ENCODE peak calls at places on chromosomes 4 and X, in four cellular contexts. G is progenitor cell of endocrine pancreas, B is omental fat pad, W is A673. N is an unnamed sample.

GRCh38 chr4:107993969-107994368 is 4.3 kb downstream of the HADH start:
- DNase-seq in G (no peak), B (no peak), W (no peak), N (no peak)

GRCh38 chr4:26858947-26859401 is 1.7 kb upstream of the STIM2 start:
- DNase-seq in G (no peak), B (no peak), W (no peak), N (no peak)

GRCh38 chr4:87896020-87896621 is 63.4 kb downstream of the MEPE start:
- DNase-seq in G (no peak), B (no peak), W (peak), N (no peak)

GRCh38 chrX:108186811-108187210 is 95.2 kb downstream of the ATG4A start:
- DNase-seq in G (no peak), B (no peak), W (no peak), N (no peak)

GRCh38 chr4:151319490-151319889 is 5.9 kb downstream of the SH3D19 start:
- DNase-seq in G (no peak), B (no peak), W (no peak), N (no peak)

GRCh38 chr4:77921701-77922100 is 59.1 kb downstream of the MRPL1 start:
- DNase-seq in G (no peak), B (no peak), W (peak), N (no peak)

GRCh38 chr4:78650106-78651021 is 98.8 kb downstream of the ANXA3 start:
- DNase-seq in G (no peak), B (no peak), W (no peak), N (no peak)

GRCh38 chr4:181046809-181047208 is 1196.4 kb upstream of the TENM3 start:
- DNase-seq in G (no peak), B (no peak), W (no peak), N (no peak)

GRCh38 chrX:135984220-135984619 is 1.0 kb upstream of the SLC9A6 start:
- DNase-seq in G (no peak), B (no peak), W (no peak), N (no peak)

GRCh38 chr4:133484287-133484686 is 335.2 kb downstream of the PCDH10 start:
- DNase-seq in G (no peak), B (no peak), W (no peak), N (no peak)

GRCh38 chr4:133483600-133484246 is 334.6 kb downstream of the PCDH10 start:
- DNase-seq in G (no peak), B (no peak), W (peak), N (no peak)
- TF ChIP-seq CTCF in G (peak), B (no peak), W (peak), N (no peak)

GRCh38 chrX:137387646-137388045 is 178.3 kb upstream of the ZIC3 start:
- DNase-seq in G (no peak), B (no peak), W (no peak), N (no peak)
- TF ChIP-seq CTCF in G (no peak), B (no peak), W (no peak), N (no peak)

DNA sequence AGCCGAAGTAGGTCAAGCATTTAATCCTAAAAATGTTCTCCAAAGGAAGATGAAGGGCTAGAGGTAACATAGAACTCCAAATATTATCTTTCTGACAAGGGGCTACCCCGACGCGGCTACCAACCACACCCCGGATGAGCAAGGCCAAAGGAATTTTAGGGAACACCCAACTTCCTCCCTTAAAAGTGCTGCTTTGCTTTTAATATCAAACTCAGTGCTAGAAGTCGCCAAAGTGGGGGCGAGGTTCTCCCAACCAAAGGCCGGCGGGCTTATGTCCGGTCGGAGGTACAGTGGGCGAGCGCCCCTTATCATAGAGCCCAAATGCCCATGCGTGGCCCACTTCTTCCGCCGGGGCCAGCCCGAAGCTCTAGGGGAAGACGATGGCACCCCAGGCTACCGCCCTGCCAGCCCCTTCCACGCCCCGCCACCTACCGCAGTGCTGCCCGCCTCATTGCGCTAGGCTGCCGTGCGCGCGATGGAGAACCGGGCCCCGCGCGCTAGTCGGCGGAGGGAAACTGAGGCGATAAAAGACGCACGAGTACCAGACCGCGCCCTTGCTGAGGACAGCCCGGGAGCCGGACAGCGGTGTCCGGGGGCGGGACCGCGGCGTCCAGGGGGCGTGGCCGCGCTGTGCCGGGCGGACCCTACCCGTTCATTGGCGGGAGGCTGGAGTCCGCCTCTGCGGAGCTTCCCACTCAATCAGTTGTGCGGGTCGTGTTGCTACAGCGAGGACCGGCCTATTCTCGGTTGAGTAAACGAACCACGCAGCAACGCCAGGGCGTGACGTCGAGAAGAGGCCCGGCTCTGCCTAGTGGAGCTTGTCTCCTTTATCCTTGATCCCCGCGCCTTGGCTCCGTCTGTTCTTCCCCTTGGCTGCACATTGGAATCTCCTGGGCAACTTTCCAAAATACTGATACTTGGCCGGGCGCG is at the start of gene ACOT9:
- DNase-seq in G (peak), B (peak), W (peak), N (peak)
- TF ChIP-seq CTCF in G (no peak), B (no peak), W (no peak), N (no peak)

DNA sequence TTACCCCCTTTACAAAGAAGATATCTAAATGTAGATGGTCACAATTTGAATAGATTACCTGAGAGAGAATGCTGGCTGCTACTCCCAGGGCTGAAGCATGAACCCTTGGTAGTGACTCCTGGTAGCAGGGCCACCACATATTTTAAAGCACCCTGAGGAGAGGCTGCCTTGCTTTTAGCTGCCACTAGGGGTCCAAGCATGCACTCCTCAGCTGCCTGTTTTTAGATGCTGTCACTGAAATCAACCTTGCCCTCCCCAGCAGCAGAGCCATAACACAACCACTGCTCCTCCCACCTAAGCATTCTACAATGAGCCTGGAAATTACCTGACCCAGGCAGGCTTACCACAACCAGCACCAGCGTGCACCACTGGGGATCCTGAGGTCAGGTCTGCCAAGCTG is 850.9 kb downstream of the FAM133A start:
- DNase-seq in G (no peak), B (no peak), W (no peak), N (no peak)
- TF ChIP-seq CTCF in G (no peak), B (no peak), W (peak), N (no peak)

DNA sequence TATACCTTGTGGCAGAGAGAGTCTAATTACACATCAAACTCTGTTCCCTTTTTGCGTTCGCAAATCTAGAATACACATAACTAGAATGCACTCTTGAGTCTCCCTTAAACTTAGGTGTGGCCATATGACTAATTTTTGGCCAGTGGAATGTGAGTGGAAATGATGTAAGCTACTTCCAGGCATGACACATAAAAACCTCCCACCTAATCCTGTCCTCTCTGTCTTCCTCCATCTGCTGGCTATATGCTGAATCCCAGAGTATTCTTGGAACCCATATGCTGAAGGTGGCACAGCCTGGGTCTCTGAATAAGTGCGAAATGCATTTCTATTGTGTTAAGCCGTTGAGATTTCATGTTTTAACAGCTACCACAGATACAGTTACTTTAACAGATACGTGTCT is 269.9 kb upstream of the NRK start:
- DNase-seq in G (no peak), B (no peak), W (no peak), N (no peak)
- TF ChIP-seq CTCF in G (no peak), B (no peak), W (no peak), N (no peak)

DNA sequence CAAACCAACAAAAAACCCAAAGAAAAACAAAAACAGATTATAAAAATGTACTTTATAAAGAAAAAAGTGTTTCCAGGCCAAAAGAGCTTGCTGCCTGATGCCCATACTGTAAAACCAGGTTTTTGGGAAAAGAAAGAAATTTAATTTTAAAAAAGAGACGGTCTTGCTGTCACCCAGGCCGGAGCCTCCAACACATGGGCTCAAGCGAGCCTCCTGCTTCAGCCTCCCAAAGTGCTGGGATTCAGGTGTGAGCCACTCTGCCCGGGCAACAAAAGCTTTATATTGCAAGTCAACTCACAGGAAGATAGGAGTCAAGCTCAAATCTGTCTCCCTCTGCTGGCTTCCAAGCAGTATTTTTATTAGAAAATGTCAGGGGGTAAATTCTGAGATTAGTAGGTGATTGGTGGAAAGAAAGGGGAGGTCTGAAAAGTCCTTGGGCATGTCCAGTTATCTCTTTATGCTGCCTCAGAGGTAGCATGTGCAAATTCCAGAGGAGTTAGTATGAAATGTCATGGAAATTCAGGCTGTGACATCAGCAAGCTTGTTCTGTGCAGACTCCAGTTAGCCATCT is 39.4 kb downstream of the MGST2 start:
- DNase-seq in G (no peak), B (no peak), W (peak), N (no peak)
- TF ChIP-seq CTCF in G (peak), B (no peak), W (peak), N (no peak)